ENCODE peak calls at places on chromosomes 3 and 15, in four cellular contexts. One of them, this sample, is unnamed.

GRCh38 chr3:13106308-13106970 is 33.2 kb upstream of the IQSEC1 start:
- DNase-seq in cerebellar cortex: no peak
- DNase-seq in retina: no peak
- DNase-seq in KBM-7: no peak
- DNase-seq in this sample: no peak

GRCh38 chr3:33665294-33665693 is 52.8 kb downstream of the CLASP2 start:
- DNase-seq in cerebellar cortex: no peak
- DNase-seq in KBM-7: no peak
- DNase-seq in retina: no peak
- DNase-seq in this sample: peak

GRCh38 chr3:150359381-150359780 is 48.7 kb upstream of the TSC22D2 start:
- DNase-seq in cerebellar cortex: no peak
- DNase-seq in KBM-7: no peak
- DNase-seq in retina: no peak
- DNase-seq in this sample: peak

GRCh38 chr3:195039180-195039843 is 231.6 kb downstream of the XXYLT1 start:
- DNase-seq in retina: no peak
- DNase-seq in KBM-7: no peak
- DNase-seq in cerebellar cortex: no peak
- DNase-seq in this sample: no peak

GRCh38 chr3:16441306-16441898 is 72.1 kb downstream of the RFTN1 start:
- DNase-seq in cerebellar cortex: no peak
- DNase-seq in KBM-7: no peak
- DNase-seq in retina: no peak
- DNase-seq in this sample: no peak

GRCh38 chr3:126124148-126124868 is 40.4 kb upstream of the SLC41A3 start:
- DNase-seq in cerebellar cortex: no peak
- DNase-seq in retina: no peak
- DNase-seq in KBM-7: no peak
- DNase-seq in this sample: no peak

GRCh38 chr15:68589783-68590710 is 11.3 kb downstream of the CORO2B start:
- DNase-seq in retina: peak
- DNase-seq in KBM-7: no peak
- DNase-seq in cerebellar cortex: no peak
- DNase-seq in this sample: no peak

GRCh38 chr3:175679582-175679981 is 820.4 kb downstream of the NAALADL2 start:
- DNase-seq in retina: no peak
- DNase-seq in cerebellar cortex: no peak
- DNase-seq in KBM-7: no peak
- DNase-seq in this sample: no peak

This sample was measured in GM03348.